ENCODE peak calls at places on chromosomes 5 and 9, in five cellular contexts. O, Y, I, M and R are unnamed samples.

GRCh38 chr9:127390563-127390962 is 6.4 kb upstream of the SLC2A8 start:
- DNase-seq in O (no peak), Y (peak), I (no peak), M (no peak), R (no peak)

GRCh38 chr5:219492-219891 is 1.4 kb downstream of the SDHA start:
- DNase-seq in O (peak), Y (no peak), I (no peak), M (no peak), R (no peak)

GRCh38 chr9:121463026-121463827 is 36.4 kb downstream of the GGTA1 start:
- DNase-seq in O (no peak), Y (peak), I (no peak), M (peak), R (no peak)

GRCh38 chr5:32760091-32760509 is 49.0 kb downstream of the NPR3 start:
- DNase-seq in O (no peak), Y (no peak), I (peak), M (no peak), R (peak)

GRCh38 chr5:72166070-72166979 is 59.0 kb downstream of the MAP1B start:
- DNase-seq in O (no peak), Y (peak), I (no peak), M (no peak), R (peak)

GRCh38 chr5:34751807-34752736 is 86.9 kb upstream of the TTC23L start:
- DNase-seq in O (no peak), Y (no peak), I (peak), M (no peak), R (no peak)

GRCh38 chr5:135107986-135108385 is 74.0 kb upstream of the PITX1 start:
- DNase-seq in O (no peak), Y (no peak), I (no peak), M (no peak), R (no peak)

GRCh38 chr5:126614189-126614588 is 13.4 kb downstream of the PHAX start:
- DNase-seq in O (no peak), Y (no peak), I (no peak), M (no peak), R (no peak)

GRCh38 chr5:135977375-135977928 is 22.7 kb upstream of the LECT2 start:
- DNase-seq in O (peak), Y (peak), I (no peak), M (peak), R (no peak)

GRCh38 chr9:96061293-96061987 is 185.9 kb downstream of the ERCC6L2 start:
- DNase-seq in O (peak), Y (peak), I (peak), M (no peak), R (peak)

GRCh38 chr5:143569213-143569663 is 165.8 kb upstream of the NR3C1 start:
- DNase-seq in O (no peak), Y (no peak), I (peak), M (no peak), R (peak)

GRCh38 chr9:136011376-136011702 is 50.2 kb upstream of the UBAC1 start:
- DNase-seq in O (no peak), Y (no peak), I (no peak), M (no peak), R (no peak)

GRCh38 chr5:32848120-32848519 is 137.0 kb downstream of the NPR3 start:
- DNase-seq in O (no peak), Y (no peak), I (no peak), M (no peak), R (no peak)

GRCh38 chr9:97593960-97594359 is 39.2 kb downstream of the TSTD2 start:
- DNase-seq in O (no peak), Y (no peak), I (no peak), M (no peak), R (no peak)

GRCh38 chr5:157596449-157596848 is 20.9 kb upstream of the ADAM19 start:
- DNase-seq in O (no peak), Y (no peak), I (no peak), M (no peak), R (no peak)

GRCh38 chr5:97101189-97101910 is 41.1 kb downstream of the LIX1 start:
- DNase-seq in O (no peak), Y (peak), I (no peak), M (no peak), R (no peak)

GRCh38 chr5:159678800-159679392 is 237.4 kb upstream of the ADRA1B start:
- DNase-seq in O (no peak), Y (no peak), I (no peak), M (no peak), R (no peak)

GRCh38 chr5:64074533-64074932 is 91.1 kb upstream of the RNF180 start:
- DNase-seq in O (no peak), Y (peak), I (no peak), M (no peak), R (peak)

GRCh38 chr5:126124706-126125345 is 298.4 kb upstream of the GRAMD2B start:
- DNase-seq in O (no peak), Y (no peak), I (peak), M (no peak), R (peak)

GRCh38 chr9:84694248-84694647 is 24.7 kb downstream of the NTRK2 start:
- DNase-seq in O (no peak), Y (no peak), I (no peak), M (no peak), R (no peak)

GRCh38 chr5:126864042-126864688 is 87.2 kb downstream of the LMNB1 start:
- DNase-seq in O (no peak), Y (no peak), I (no peak), M (no peak), R (no peak)

GRCh38 chr5:34604119-34604675 is 51.9 kb upstream of the RAI14 start:
- DNase-seq in O (no peak), Y (no peak), I (no peak), M (no peak), R (no peak)

GRCh38 chr5:137360607-137361006 is 138.5 kb downstream of the SPOCK1 start:
- DNase-seq in O (no peak), Y (no peak), I (no peak), M (no peak), R (no peak)

GRCh38 chr9:80410106-80410505 is 838.3 kb downstream of the TLE4 start:
- DNase-seq in O (no peak), Y (peak), I (peak), M (no peak), R (peak)

GRCh38 chr5:137666109-137666850 is 69.6 kb downstream of the KLHL3 start:
- DNase-seq in O (peak), Y (no peak), I (peak), M (no peak), R (no peak)

GRCh38 chr5:176868731-176869130 is 30.4 kb downstream of the HK3 start:
- DNase-seq in O (no peak), Y (no peak), I (no peak), M (no peak), R (no peak)